ENCODE peak calls at places on chromosomes 7 and 10, in five cellular contexts. J, C, F, T and A are unnamed samples.

GRCh38 chr7:1029637-1030443 is 14.5 kb upstream of the GPR146 start:
- DNase-seq in C (no peak), J (no peak), T (no peak), F (no peak), A (peak; percentile 75)

GRCh38 chr10:127148066-127148932 is 48.1 kb downstream of the INSYN2A start:
- DNase-seq in J (peak; percentile 80), F (no peak), C (no peak), T (peak; percentile 89), A (peak; percentile 30)

GRCh38 chr10:18312385-18313145 is 172.3 kb downstream of the CACNB2 start:
- DNase-seq in T (no peak), F (no peak), J (peak; percentile 15), C (no peak), A (no peak)

GRCh38 chr10:113335603-113336002 is 217.2 kb upstream of the HABP2 start:
- DNase-seq in J (no peak), F (no peak), C (no peak), T (no peak), A (no peak)

GRCh38 chr7:28069788-28070187 is 110.8 kb downstream of the JAZF1 start:
- DNase-seq in F (peak; percentile 48), J (no peak), C (no peak), T (no peak), A (no peak)

GRCh38 chr10:9792181-9792580 is 1225.5 kb upstream of the CELF2 start:
- DNase-seq in J (no peak), T (no peak), C (no peak), F (no peak), A (no peak)

GRCh38 chr7:10821156-10821555 is 152.5 kb upstream of the PHF14 start:
- DNase-seq in J (no peak), C (no peak), F (no peak), T (no peak), A (no peak)

GRCh38 chr7:13856012-13856411 is 133.5 kb downstream of the ETV1 start:
- DNase-seq in F (no peak), C (no peak), T (no peak), J (no peak), A (no peak)

GRCh38 chr10:84783386-84783785 is 455.0 kb downstream of the CCSER2 start:
- DNase-seq in T (peak; percentile 17), C (no peak), J (peak; percentile 12), F (peak; percentile 26), A (no peak)

GRCh38 chr7:32943654-32944030 is 13.6 kb upstream of the FKBP9 start:
- DNase-seq in C (no peak), F (no peak), T (no peak), J (no peak), A (no peak)

GRCh38 chr7:32947420-32947983 is 9.7 kb upstream of the FKBP9 start:
- DNase-seq in T (no peak), J (no peak), C (no peak), F (no peak), A (no peak)

GRCh38 chr7:32941181-32941995 is 15.9 kb upstream of the FKBP9 start:
- DNase-seq in C (no peak), F (no peak), J (no peak), T (no peak), A (no peak)

GRCh38 chr7:32941996-32942782 is 15.1 kb upstream of the FKBP9 start:
- DNase-seq in F (peak; percentile 74), J (no peak), C (no peak), T (no peak), A (peak; percentile 92)

GRCh38 chr7:32942783-32943653 is 14.2 kb upstream of the FKBP9 start:
- DNase-seq in T (peak; percentile 46), C (no peak), J (peak; percentile 50), F (peak; percentile 87), A (peak; percentile 96)
- TF ChIP-seq CTCF in T (peak; percentile 98), C (peak; percentile 53), J (peak; percentile 33), F (peak; percentile 93), A (peak; percentile 60)

DNA sequence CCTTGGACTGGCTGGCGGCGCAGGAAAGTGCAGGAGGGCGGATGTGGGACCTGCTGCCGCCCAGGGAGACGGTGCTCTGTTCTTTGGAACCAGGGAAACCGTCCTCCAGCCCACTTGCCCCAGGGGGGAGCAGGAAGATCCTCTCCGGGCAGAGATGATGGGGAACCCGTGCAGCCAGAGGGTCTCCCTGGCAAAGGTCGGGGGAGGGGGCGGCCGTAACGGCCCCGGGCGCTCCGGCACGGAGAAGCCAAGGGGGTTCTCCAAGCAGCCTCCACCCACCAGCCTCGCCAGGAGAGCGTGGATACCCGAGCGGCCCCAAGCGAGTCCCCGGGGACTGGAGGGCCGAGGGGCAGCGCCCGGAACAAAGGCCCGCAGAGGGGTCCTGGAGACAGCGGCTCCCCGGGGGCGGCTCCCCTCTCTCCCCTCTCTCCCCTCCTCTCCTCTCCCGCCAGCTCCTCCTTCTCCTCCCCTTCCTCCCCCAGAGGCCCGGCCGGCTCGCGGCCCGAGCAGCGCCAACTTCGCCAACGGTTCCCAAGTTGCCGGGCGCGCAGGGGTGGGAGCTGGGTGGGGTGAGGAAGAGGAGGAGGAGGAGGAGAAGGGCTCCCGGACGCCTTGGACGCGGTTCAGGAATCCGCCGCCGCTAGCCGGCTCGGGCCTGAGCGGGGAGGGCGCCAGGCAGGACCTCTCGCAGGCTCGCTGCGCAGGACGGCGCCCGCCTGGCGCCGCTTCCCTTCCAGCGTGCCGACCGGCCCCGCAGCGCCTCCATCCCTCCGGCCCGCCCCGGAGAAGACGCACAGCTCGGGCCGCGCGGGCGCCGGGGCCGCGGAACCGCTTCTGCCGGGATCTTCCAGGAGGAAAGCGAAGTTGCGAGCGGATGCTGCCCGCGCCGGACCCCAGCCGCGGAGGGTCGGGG is at the start of gene CHST3:
- DNase-seq in T (no peak), F (peak; percentile 19), J (no peak), C (no peak), A (no peak)
- TF ChIP-seq POLR2AphosphoS5 in T (peak; percentile 52), F (peak; percentile 2), J (no peak), C (no peak), A (peak; percentile 70)

DNA sequence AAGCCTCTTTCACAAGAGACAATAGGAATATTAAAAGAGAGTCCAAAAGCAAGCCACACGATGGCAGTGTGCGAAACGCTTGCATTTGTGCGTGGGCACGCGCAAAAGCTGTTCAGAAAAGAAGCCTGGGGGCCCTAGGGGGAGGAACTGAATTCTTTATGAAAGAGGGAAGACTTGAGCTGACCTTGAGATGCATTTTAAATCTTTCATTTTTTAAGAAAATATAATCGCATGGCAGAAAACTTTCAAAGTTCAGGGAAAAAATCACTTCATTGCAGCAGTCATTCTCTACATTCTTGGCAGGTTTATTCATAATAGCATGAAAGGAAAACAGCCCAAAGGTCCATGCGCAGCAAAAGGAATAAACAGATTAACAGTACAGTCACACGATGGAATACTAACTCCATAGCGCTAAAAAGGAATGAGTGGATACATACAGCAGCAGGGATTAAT is 206.5 kb upstream of the PRKCQ start:
- DNase-seq in T (no peak), J (no peak), F (no peak), C (no peak), A (no peak)
- TF ChIP-seq CTCF in T (peak; percentile 48), J (peak; percentile 18), F (no peak), C (no peak), A (no peak)

GRCh38 chr10:125692932-125693847 is 10.2 kb upstream of the TEX36 start:
- DNase-seq in T (no peak), F (no peak), C (no peak), J (no peak), A (no peak)
- TF ChIP-seq POLR2AphosphoS5 in T (no peak), F (no peak), C (no peak), J (no peak), A (no peak)

GRCh38 chr7:50978633-50979215 is 196.0 kb upstream of the GRB10 start:
- DNase-seq in T (no peak), J (no peak), F (no peak), C (no peak), A (no peak)
- TF ChIP-seq CTCF in T (peak; percentile 16), J (no peak), F (no peak), C (no peak), A (no peak)

GRCh38 chr10:14595526-14596182 is 179.0 kb downstream of the FAM107B start:
- DNase-seq in F (no peak), C (no peak), T (no peak), J (no peak), A (no peak)
- TF ChIP-seq POLR2AphosphoS5 in F (no peak), C (no peak), T (no peak), J (no peak), A (no peak)

GRCh38 chr10:78029294-78030226 is at the start of gene POLR3A:
- DNase-seq in C (peak; percentile 89), T (peak; percentile 93), F (peak; percentile 88), J (peak; percentile 96), A (peak; percentile 95)

GRCh38 chr10:78033623-78034470 is at the start of gene RPS24:
- DNase-seq in T (peak; percentile 97), J (peak; percentile 97), F (peak; percentile 96), C (peak; percentile 90), A (peak; percentile 97)

GRCh38 chr10:78025685-78026364 is 3.5 kb downstream of the POLR3A start:
- DNase-seq in F (no peak), J (no peak), C (no peak), T (peak; percentile 86), A (no peak)

GRCh38 chr10:78023741-78024140 is 5.6 kb downstream of the POLR3A start:
- DNase-seq in J (no peak), T (no peak), C (no peak), F (no peak), A (no peak)

GRCh38 chr10:78028438-78029293 is 649 bp downstream of the POLR3A start:
- DNase-seq in F (peak; percentile 36), J (no peak), C (no peak), T (no peak), A (peak; percentile 78)
- TF ChIP-seq CTCF in F (no peak), J (no peak), C (peak; percentile 21), T (peak; percentile 7), A (no peak)

DNA sequence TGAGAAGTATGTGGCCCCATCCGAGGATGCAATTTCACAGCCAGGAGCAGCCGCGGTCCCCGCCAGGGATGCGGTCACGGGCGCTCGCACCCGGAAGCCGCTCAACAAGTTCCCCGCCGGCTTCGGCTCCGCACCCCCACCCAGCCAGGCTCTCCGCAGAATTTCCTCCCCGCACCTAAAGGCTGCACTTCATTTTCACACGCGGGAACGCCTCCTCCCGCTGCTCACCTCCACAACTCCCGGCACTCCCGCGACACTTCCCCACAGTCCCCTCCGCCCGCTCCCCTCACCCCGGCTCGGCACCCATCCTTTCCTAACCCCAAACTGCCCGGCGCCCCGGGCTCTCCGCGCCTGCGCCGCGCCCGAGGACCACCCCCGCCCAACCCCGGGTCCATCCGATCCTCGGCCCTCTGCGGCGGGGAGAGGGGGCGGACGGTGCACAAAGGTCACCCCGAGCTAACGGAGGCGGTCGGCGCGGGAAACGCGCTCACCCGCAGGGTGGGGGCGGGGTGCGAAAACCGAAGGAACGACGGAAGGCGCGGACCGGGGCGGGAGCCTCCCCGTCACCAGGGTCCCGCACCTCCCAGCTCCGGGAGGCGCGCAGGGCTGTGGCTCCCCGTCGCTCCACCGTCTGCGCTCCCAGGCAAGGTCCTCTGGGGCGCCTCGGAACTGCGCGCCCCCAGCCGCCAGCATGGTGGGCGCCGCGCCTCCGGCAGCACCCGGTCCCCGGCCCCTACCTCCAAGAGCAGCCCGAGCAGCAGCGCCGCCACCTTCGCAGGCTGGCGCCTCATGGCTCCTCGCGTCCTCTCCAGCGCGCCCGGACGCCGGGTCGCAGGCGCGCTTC is 546 bp downstream of the VOPP1 start:
- DNase-seq in F (peak; percentile 65), T (no peak), J (no peak), C (no peak), A (peak; percentile 93)
- TF ChIP-seq POLR2AphosphoS5 in F (peak; percentile 18), T (no peak), J (no peak), C (no peak), A (peak; percentile 80)

GRCh38 chr7:30173058-30173897 is 38.5 kb downstream of the MTURN start:
- DNase-seq in T (no peak), F (peak; percentile 53), J (no peak), C (no peak), A (no peak)
- TF ChIP-seq CTCF in T (peak; percentile 11), F (no peak), J (no peak), C (no peak), A (no peak)